ENCODE peak calls at places on chromosomes 5 and 9, in eight cellular contexts. N, H, R, S, M, D, X and T are unnamed samples.

GRCh38 chr5:143161893-143162520 is 241.5 kb downstream of the NR3C1 start:
- DNase-seq in N (no peak), H (no peak), R (no peak), S (no peak), M (peak), D (no peak), X (no peak), T (no peak)

GRCh38 chr5:95621839-95622629 is 2.1 kb downstream of the GPR150 start:
- DNase-seq in N (no peak), H (no peak), R (peak), S (no peak), M (no peak), D (no peak), X (no peak), T (no peak)

GRCh38 chr9:21317956-21318923 is 13.1 kb upstream of the IFNA5 start:
- DNase-seq in N (peak), H (no peak), R (no peak), S (no peak), M (peak), D (no peak), X (peak), T (no peak)

GRCh38 chr5:171365351-171365750 is 22.3 kb upstream of the NPM1 start:
- DNase-seq in N (peak), H (no peak), R (no peak), S (no peak), M (no peak), D (no peak), X (no peak), T (no peak)

GRCh38 chr5:111995701-111996100 is 238.7 kb upstream of the NREP start:
- DNase-seq in N (no peak), H (no peak), R (no peak), S (no peak), M (no peak), D (no peak), X (no peak), T (no peak)

GRCh38 chr9:120619751-120620655 is 40.0 kb upstream of the CDK5RAP2 start:
- DNase-seq in N (peak), H (no peak), R (peak), S (peak), M (peak), D (peak), X (peak), T (no peak)

GRCh38 chr5:103476776-103477175 is 85.8 kb downstream of the NUDT12 start:
- DNase-seq in N (peak), H (no peak), R (no peak), S (no peak), M (no peak), D (no peak), X (no peak), T (no peak)

GRCh38 chr5:117731445-117731844 is 1156.8 kb upstream of the SEMA6A start:
- DNase-seq in N (no peak), H (no peak), R (no peak), S (no peak), M (peak), D (no peak), X (peak), T (no peak)

GRCh38 chr9:34744295-34745221 is 34.6 kb upstream of the CCL21 start:
- DNase-seq in N (peak), H (no peak), R (no peak), S (no peak), M (no peak), D (no peak), X (peak), T (no peak)

GRCh38 chr9:132878695-132879064 is at the start of gene SPACA9:
- DNase-seq in N (peak), H (peak), R (peak), S (peak), M (peak), D (peak), X (peak), T (no peak)

GRCh38 chr5:141121563-141121962 is at the start of gene PCDHB4:
- DNase-seq in N (peak), H (no peak), R (no peak), S (no peak), M (no peak), D (no peak), X (no peak), T (no peak)

GRCh38 chr9:9912459-9912858 is 700.3 kb downstream of the PTPRD start:
- DNase-seq in N (peak), H (no peak), R (no peak), S (no peak), M (no peak), D (no peak), X (peak), T (no peak)

GRCh38 chr5:79851694-79852006 is 139.4 kb downstream of the MTX3 start:
- DNase-seq in N (no peak), H (no peak), R (no peak), S (no peak), M (no peak), D (no peak), X (no peak), T (no peak)

GRCh38 chr5:169942181-169942580 is 38.1 kb downstream of the INSYN2B start:
- DNase-seq in N (no peak), H (no peak), R (no peak), S (no peak), M (peak), D (no peak), X (no peak), T (no peak)

GRCh38 chr9:136133191-136133958 is 14.7 kb upstream of the TMEM250 start:
- DNase-seq in N (peak), H (no peak), R (no peak), S (peak), M (no peak), D (no peak), X (peak), T (no peak)

GRCh38 chr5:6197427-6197826 is 180.9 kb downstream of the MED10 start:
- DNase-seq in N (no peak), H (no peak), R (no peak), S (no peak), M (no peak), D (no peak), X (no peak), T (no peak)

GRCh38 chr9:121640076-121640475 is 11.4 kb upstream of the DAB2IP start:
- DNase-seq in N (peak), H (no peak), R (no peak), S (peak), M (no peak), D (no peak), X (peak), T (no peak)

GRCh38 chr9:101028346-101029299 is at the start of gene PLPPR1:
- DNase-seq in N (peak), H (no peak), R (no peak), S (peak), M (no peak), D (peak), X (peak), T (no peak)

GRCh38 chr5:149240354-149240998 is 31.2 kb upstream of the AFAP1L1 start:
- DNase-seq in N (no peak), H (no peak), R (peak), S (no peak), M (no peak), D (peak), X (no peak), T (peak)